ENCODE peak calls at places on chromosomes 16 and 17, in nine cellular contexts. Q, I, Z, K, G, U, T, J and O are unnamed samples.

GRCh38 chr16:27321013-27321960 is 7.5 kb downstream of the IL4R start:
- DNase-seq in J (peak), G (no peak), Z (no peak), I (no peak), U (no peak), T (no peak), K (peak), Q (no peak), O (no peak)

GRCh38 chr16:85170066-85171003 is 58.1 kb upstream of the CIBAR2 start:
- DNase-seq in T (no peak), Z (no peak), G (no peak), K (no peak), U (no peak), J (no peak), Q (no peak), I (no peak), O (no peak)

GRCh38 chr16:55418586-55418985 is 60.4 kb upstream of the MMP2 start:
- DNase-seq in I (no peak), K (no peak), J (peak), Q (no peak), G (peak), U (no peak), Z (no peak), T (peak), O (no peak)

GRCh38 chr16:66832661-66833305 is 2.0 kb upstream of the NAE1 start:
- DNase-seq in T (no peak), G (peak), U (no peak), Z (peak), I (no peak), K (peak), J (peak), Q (no peak), O (no peak)

GRCh38 chr17:58643147-58643546 is 48.7 kb downstream of the TEX14 start:
- DNase-seq in T (peak), Q (no peak), Z (no peak), J (peak), G (peak), U (no peak), K (peak), I (no peak), O (peak)

GRCh38 chr16:55465077-55465896 is 13.7 kb upstream of the MMP2 start:
- DNase-seq in Z (peak), I (peak), U (peak), T (peak), Q (peak), J (peak), G (peak), K (no peak), O (peak)

GRCh38 chr17:40062347-40063033 is at the start of gene THRA:
- DNase-seq in J (no peak), Z (no peak), Q (peak), I (no peak), U (peak), G (peak), K (no peak), T (no peak), O (no peak)

GRCh38 chr16:75043175-75043937 is 44.5 kb downstream of the ZNRF1 start:
- DNase-seq in G (no peak), K (peak), Z (no peak), U (no peak), I (no peak), Q (peak), J (peak), T (no peak), O (no peak)

GRCh38 chr16:75488322-75488721 is 6.9 kb downstream of the CHST6 start:
- DNase-seq in T (no peak), K (no peak), Q (no peak), J (no peak), Z (no peak), I (no peak), G (no peak), U (no peak), O (no peak)

GRCh38 chr16:78931267-78932060 is 669.1 kb downstream of the MAF start:
- DNase-seq in K (no peak), I (no peak), U (no peak), G (no peak), J (no peak), Q (no peak), Z (no peak), T (no peak), O (no peak)

GRCh38 chr16:68645494-68646388 is 631 bp downstream of the CDH3 start:
- DNase-seq in T (no peak), Q (peak), G (no peak), J (no peak), Z (no peak), I (no peak), U (no peak), K (no peak), O (no peak)

DNA sequence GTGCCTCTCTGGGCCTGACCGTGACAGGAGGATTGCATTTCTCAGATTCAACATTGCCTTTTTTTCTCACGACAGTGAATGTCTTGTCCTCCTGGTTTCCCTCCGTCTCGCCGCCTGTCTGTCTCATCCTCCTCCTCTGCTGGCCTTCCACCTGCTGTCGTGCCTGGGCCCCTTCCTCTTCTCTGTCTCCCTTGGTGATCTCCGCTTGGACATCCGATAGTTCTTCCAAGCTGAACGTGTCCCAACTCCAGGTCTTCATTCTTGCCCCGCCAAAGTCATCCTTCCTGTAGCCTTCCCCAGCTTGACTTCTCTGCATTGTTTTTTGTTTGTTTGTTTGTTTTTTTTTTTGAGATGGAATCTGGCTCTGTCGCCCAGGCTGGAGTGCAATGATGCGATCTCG is 79.4 kb downstream of the RAP1GAP2 start:
- DNase-seq in J (no peak), K (no peak), Z (no peak), G (no peak), I (no peak), T (no peak), Q (no peak), U (no peak), O (no peak)
- TF ChIP-seq CTCF in J (no peak), K (no peak), Z (no peak), G (no peak), I (no peak), T (no peak), Q (no peak), U (no peak), O (no peak)

DNA sequence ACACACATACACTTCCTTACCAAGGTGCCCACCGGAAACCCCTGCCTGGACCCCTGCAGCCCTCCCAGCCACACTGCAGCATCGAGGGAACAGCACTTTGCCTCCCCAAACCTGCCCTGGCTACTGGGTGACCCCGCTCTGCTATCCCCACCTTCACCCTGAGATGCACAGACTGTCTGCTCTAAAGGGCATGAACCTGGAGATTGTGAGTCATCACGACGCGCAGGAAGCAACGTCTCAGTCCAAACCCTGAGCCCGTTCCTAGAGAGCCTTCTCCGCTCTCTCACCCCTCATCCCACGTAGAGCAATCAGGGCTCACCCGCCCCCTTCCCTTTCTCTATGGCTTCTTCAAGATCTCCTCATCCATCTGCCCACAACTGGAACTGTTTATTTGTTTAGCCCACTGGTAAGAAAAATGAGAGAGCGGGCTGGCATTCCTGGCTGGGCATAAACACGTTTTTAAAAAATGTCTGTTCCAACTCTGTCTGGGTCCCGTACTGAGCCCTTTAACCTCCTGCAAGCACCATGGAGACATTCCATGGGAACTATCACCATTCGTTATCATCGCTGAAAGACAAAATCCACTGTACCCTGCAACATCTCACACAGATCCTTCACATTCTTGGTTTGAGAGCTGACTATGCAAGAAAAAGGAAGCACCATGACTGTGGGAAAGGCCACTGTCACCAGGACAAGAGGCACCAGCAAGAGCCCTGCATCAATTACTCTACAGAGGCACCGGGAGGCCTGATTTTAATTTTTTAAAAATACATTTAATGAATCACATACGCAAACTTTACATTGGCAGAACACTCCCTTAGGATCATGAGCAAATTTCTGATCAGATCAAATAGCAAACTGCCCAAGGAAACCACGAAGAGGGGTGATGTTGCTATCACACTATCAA is 28.2 kb downstream of the ZFHX3 start:
- DNase-seq in K (peak), I (no peak), U (peak), T (peak), Q (no peak), Z (no peak), G (peak), J (peak), O (peak)
- H3K4me3 ChIP-seq in K (peak), I (no peak), U (no peak), T (peak), Q (no peak), Z (no peak), G (no peak), J (peak), O (peak)

GRCh38 chr17:75589017-75589918 is 1.7 kb downstream of the MYO15B start:
- DNase-seq in Q (peak), G (peak), K (peak), J (peak), I (peak), Z (peak), U (peak), T (peak), O (peak)

GRCh38 chr17:75589919-75590303 is 2.3 kb downstream of the MYO15B start:
- DNase-seq in U (no peak), I (no peak), K (no peak), Q (no peak), T (no peak), G (no peak), Z (no peak), J (no peak), O (no peak)

GRCh38 chr17:75588546-75589016 is 981 bp downstream of the MYO15B start:
- DNase-seq in K (no peak), Z (no peak), Q (no peak), J (no peak), U (peak), I (peak), G (peak), T (no peak), O (no peak)

GRCh38 chr17:75590314-75590761 is 2.7 kb downstream of the MYO15B start:
- DNase-seq in Q (no peak), U (no peak), Z (no peak), K (no peak), T (no peak), I (no peak), J (no peak), G (no peak), O (no peak)

DNA sequence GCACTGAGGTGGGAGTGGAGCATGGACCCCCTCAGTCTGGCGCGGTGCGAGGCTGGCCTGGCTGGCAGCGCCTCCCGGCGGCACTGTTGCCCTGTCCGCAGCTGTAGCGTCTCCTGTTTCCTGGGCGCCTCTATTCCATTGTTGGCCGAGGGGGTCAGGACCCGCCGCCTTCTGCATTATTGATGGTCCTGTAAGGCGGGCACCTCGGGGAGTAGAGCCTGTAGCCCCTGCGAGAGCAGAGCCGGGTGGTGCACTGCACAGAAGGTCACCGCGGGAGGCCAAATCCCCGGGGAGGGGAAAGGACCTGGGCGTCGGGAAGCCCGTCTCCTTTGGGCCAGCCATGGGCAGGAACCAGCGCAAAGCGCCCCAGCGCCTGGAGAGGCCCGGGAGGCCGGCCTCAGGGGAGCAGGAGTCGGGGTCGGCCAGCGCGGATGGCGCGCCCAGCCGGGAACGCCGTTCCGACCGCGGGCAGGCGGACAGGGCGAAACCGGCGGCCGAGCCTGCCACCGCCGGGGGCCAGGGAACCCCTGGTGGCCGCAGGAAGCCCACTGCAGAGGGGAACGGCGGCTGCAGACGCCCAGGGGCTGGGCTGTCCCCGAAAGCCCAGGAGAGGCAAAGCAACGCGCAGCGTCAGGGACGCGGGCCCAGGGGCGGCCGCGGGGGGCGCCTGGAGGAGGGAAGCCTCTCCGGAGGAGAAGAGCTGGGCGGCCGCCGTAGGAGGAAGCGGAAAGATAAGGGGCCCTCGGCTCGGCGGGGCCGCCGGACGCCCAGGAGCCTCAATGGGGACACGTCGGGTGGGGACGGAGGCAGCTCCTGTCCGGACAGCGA is at the start of gene MYO15B:
- DNase-seq in Q (no peak), U (peak), G (peak), T (no peak), Z (no peak), K (no peak), I (peak), J (no peak), O (no peak)
- TF ChIP-seq CTCF in Q (peak), U (no peak), G (no peak), T (peak), Z (peak), K (no peak), I (no peak), J (no peak), O (peak)

DNA sequence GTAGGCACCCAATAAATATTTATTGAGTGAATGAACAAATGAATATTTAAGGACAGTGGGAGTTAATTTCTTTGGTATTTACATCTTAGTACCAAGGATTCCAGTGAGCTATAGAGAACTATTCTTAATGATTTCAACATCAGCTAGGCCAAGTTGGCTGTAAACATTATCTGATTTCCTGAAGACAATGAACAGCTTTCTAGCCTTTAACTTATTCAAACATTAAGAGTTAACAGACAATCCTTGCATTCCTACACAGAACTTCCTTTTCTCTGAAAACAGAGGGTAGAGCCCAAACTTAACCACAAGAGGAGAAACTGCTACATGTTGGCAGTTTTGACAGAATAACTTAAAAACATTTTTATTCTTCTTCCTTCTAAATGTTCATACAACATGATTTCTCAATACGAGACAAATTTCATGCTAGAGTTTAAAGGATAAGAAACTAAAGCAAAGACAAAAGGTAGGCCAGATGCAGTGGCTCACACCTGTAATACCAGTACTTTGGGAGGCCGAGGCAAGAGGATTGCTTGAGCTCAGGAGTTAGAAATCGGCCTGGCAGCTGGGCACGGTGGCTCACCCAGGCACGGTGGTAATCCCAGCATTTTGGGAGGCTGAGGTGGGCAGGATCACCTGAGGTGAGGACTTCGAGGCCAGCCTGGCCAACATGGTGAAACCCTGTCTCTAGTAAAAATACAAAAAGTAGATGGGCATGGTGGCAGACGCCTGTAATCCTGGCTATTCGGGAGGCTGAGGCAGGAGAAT is 4.4 kb downstream of the CRLF3 start:
- DNase-seq in G (no peak), J (no peak), I (no peak), Q (no peak), Z (no peak), U (no peak), T (no peak), K (no peak), O (no peak)
- H3K4me3 ChIP-seq in G (no peak), J (no peak), I (no peak), Q (no peak), Z (no peak), U (no peak), T (no peak), K (no peak), O (no peak)

GRCh38 chr17:13885550-13885949 is 183.8 kb upstream of the COX10 start:
- DNase-seq in G (no peak), T (no peak), J (no peak), U (no peak), Q (no peak), K (no peak), I (no peak), Z (no peak), O (no peak)

GRCh38 chr17:13884347-13884746 is 185.0 kb upstream of the COX10 start:
- DNase-seq in G (no peak), Q (no peak), K (no peak), I (no peak), Z (no peak), J (no peak), T (no peak), U (no peak), O (no peak)

GRCh38 chr17:13879961-13880466 is 189.3 kb upstream of the COX10 start:
- DNase-seq in G (no peak), K (no peak), Q (no peak), J (no peak), I (no peak), U (no peak), Z (no peak), T (no peak), O (no peak)

GRCh38 chr17:13885953-13886889 is 183.1 kb upstream of the COX10 start:
- DNase-seq in G (peak), T (no peak), J (peak), Q (no peak), I (no peak), Z (no peak), K (peak), U (peak), O (peak)

DNA sequence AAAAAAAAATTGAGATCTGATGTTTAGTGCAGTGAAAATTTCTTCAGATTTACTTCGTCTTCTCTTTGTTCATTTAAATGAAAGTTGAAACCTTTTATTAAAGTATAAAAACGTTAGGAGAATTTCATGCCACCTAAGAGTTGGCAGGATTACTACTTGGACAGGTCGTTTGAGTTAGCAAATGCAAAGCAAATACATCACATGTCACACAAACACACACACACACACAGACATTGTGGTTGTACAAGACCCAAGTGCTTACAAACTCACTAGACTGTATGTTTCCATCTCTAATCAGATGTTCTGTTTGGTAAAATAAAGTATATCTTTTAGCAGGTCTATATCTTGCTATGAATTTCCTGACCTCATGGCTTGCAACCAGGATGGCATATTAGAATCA is 185.6 kb upstream of the COX10 start:
- DNase-seq in G (no peak), Z (no peak), Q (no peak), J (no peak), U (no peak), K (no peak), I (no peak), T (no peak), O (no peak)
- TF ChIP-seq CTCF in G (no peak), Z (no peak), Q (no peak), J (no peak), U (no peak), K (no peak), I (no peak), T (no peak), O (no peak)